ENCODE peak calls at places on chromosomes 3 and 15, in ten cellular contexts. B is naive thymus-derived CD8-positive, alpha-beta T cell; Z is amygdala; E is cardiac fibroblast; V is activated T-helper 1 cell treated with anti-CD3 and anti-CD28 coated beads, Interleukin-12 subunit alpha, Interleukin-12 subunit beta, Interleukin-2, Interleukin-4 antibody, amounts not matched to agents 30 ng/mL and 10 ng/mL and 1 ng/mL, durations not matched to agents 14 hours and 24 hours and 36 hours; M is naive B cell; G is activated CD4-positive, alpha-beta T cell treated with anti-CD3 and anti-CD28 coated beads, Interleukin-2, amount 50 U/mL, for 24 hours; Q is stimulated activated naive B cell treated with anti-CD40 and anti-IgM and Interleukin-4, amounts not matched to agents 10 μg/mL and 1 μg/mL and 100 μg/mL, for 72 hours; I is NCI-H2081; F is NCI-H69. A is an unnamed sample.

GRCh38 chr3:13707456-13707855 is 158.5 kb downstream of the FBLN2 start:
- DNase-seq in B (no peak), Z (no peak), E (no peak), V (no peak), M (no peak), G (no peak), Q (no peak), I (no peak), F (no peak), A (no peak)

GRCh38 chr15:31227954-31228542 is 98.6 kb upstream of the KLF13 start:
- DNase-seq in B (no peak), Z (no peak), E (no peak), V (no peak), M (peak), G (no peak), Q (no peak), I (no peak), F (no peak), A (peak)

GRCh38 chr3:64489361-64490044 is 198.3 kb downstream of the ADAMTS9 start:
- DNase-seq in B (no peak), Z (no peak), E (no peak), V (no peak), M (no peak), G (no peak), Q (no peak), I (no peak), F (peak), A (peak)

GRCh38 chr3:141407043-141407442 is 38.7 kb downstream of the ZBTB38 start:
- DNase-seq in B (no peak), Z (no peak), E (peak), V (no peak), M (no peak), G (no peak), Q (no peak), I (no peak), F (no peak), A (no peak)

GRCh38 chr3:58824285-58824684 is 157.7 kb upstream of the FAM3D start:
- DNase-seq in B (no peak), Z (peak), E (peak), V (no peak), M (peak), G (no peak), Q (peak), I (peak), F (peak), A (peak)

GRCh38 chr3:140576444-140576843 is 101.4 kb upstream of the TRIM42 start:
- DNase-seq in B (no peak), Z (no peak), E (no peak), V (no peak), M (no peak), G (no peak), Q (no peak), I (no peak), F (no peak), A (no peak)

GRCh38 chr15:34656005-34656604 is 72.7 kb upstream of the GOLGA8B start:
- DNase-seq in B (no peak), Z (no peak), E (no peak), V (no peak), M (no peak), G (no peak), Q (no peak), I (no peak), F (no peak), A (no peak)

GRCh38 chr15:74243431-74243830 is 7.3 kb downstream of the CCDC33 start:
- DNase-seq in B (no peak), Z (no peak), E (no peak), V (no peak), M (no peak), G (no peak), Q (no peak), I (no peak), F (peak), A (no peak)

GRCh38 chr15:22262613-22263020 is 182.3 kb downstream of the OR4M2 start:
- DNase-seq in B (no peak), Z (no peak), E (no peak), V (no peak), M (no peak), G (no peak), Q (no peak), I (no peak), F (no peak), A (peak)

GRCh38 chr3:39590776-39591175 is 123.3 kb downstream of the MOBP start:
- DNase-seq in B (no peak), Z (no peak), E (no peak), V (no peak), M (no peak), G (no peak), Q (no peak), I (no peak), F (no peak), A (no peak)